ENCODE peak calls at places on chromosomes 13 and 19, in four cellular contexts. B, D, V and R are unnamed samples.

GRCh38 chr13:86318424-86318823 is 519.2 kb upstream of the SLITRK6 start:
- DNase-seq in V (no peak), B (no peak), D (no peak), R (no peak)

GRCh38 chr13:100532836-100533435 is 55.7 kb downstream of the GGACT start:
- DNase-seq in V (no peak), D (no peak), B (no peak), R (no peak)

GRCh38 chr19:39599116-39599515 is 3.2 kb upstream of the LGALS13 start:
- DNase-seq in D (no peak), B (no peak), V (no peak), R (peak)

GRCh38 chr19:5038631-5039271 is 69.8 kb downstream of the KDM4B start:
- DNase-seq in B (no peak), V (no peak), D (no peak), R (no peak)

GRCh38 chr19:38596057-38596981 is 21.4 kb downstream of the MAP4K1 start:
- DNase-seq in B (no peak), V (no peak), D (peak), R (no peak)

GRCh38 chr19:18858906-18859646 is 27.3 kb downstream of the UPF1 start:
- DNase-seq in B (no peak), D (no peak), V (no peak), R (no peak)

GRCh38 chr13:22091222-22091970 is 420.5 kb downstream of the FGF9 start:
- DNase-seq in B (no peak), D (no peak), V (no peak), R (no peak)

GRCh38 chr19:49132974-49133609 is 13.7 kb downstream of the PPFIA3 start:
- DNase-seq in B (no peak), V (no peak), D (no peak), R (no peak)

GRCh38 chr13:36154567-36155231 is 23.5 kb upstream of the DCLK1 start:
- DNase-seq in V (no peak), D (no peak), B (no peak), R (no peak)

GRCh38 chr19:13396256-13397080 is 109.8 kb downstream of the CACNA1A start:
- DNase-seq in V (peak), D (no peak), B (peak), R (no peak)

GRCh38 chr13:35987572-35988513 is 143.3 kb downstream of the DCLK1 start:
- DNase-seq in V (no peak), B (no peak), D (no peak), R (no peak)

GRCh38 chr19:56671613-56671994 is at the start of gene ZNF835:
- DNase-seq in V (peak), D (peak), B (no peak), R (peak)

GRCh38 chr13:99726261-99726894 is 225.1 kb downstream of the TM9SF2 start:
- DNase-seq in B (no peak), V (no peak), D (no peak), R (no peak)

GRCh38 chr13:60591348-60591747 is 194.3 kb downstream of the TDRD3 start:
- DNase-seq in B (peak), V (no peak), D (no peak), R (no peak)

GRCh38 chr19:50039968-50040367 is 14.2 kb downstream of the ZNF473 start:
- DNase-seq in V (no peak), D (no peak), B (no peak), R (no peak)

GRCh38 chr13:23558675-23559536 is 11.3 kb upstream of the TNFRSF19 start:
- DNase-seq in V (peak), B (peak), D (peak), R (no peak)

GRCh38 chr19:28727133-28727834 is 485.7 kb downstream of the UQCRFS1 start:
- DNase-seq in B (no peak), D (no peak), V (no peak), R (peak)
- TF ChIP-seq CTCF in B (peak), D (no peak), V (no peak), R (no peak)

GRCh38 chr13:26255717-26256277 is 1.9 kb downstream of the CDK8 start:
- DNase-seq in D (no peak), V (no peak), B (no peak), R (no peak)
- TF ChIP-seq CTCF in D (no peak), V (no peak), B (peak), R (peak)

GRCh38 chr13:104320446-104320845 is 1254.2 kb upstream of the SLC10A2 start:
- DNase-seq in V (no peak), B (no peak), D (no peak), R (no peak)

GRCh38 chr13:104315606-104316005 is 1249.4 kb upstream of the SLC10A2 start:
- DNase-seq in V (no peak), D (no peak), B (no peak), R (no peak)

GRCh38 chr13:104321756-104322155 is 1255.5 kb upstream of the SLC10A2 start:
- DNase-seq in V (no peak), B (no peak), D (no peak), R (no peak)

GRCh38 chr13:104314926-104315535 is 1248.8 kb upstream of the SLC10A2 start:
- DNase-seq in B (no peak), V (no peak), D (no peak), R (no peak)

DNA sequence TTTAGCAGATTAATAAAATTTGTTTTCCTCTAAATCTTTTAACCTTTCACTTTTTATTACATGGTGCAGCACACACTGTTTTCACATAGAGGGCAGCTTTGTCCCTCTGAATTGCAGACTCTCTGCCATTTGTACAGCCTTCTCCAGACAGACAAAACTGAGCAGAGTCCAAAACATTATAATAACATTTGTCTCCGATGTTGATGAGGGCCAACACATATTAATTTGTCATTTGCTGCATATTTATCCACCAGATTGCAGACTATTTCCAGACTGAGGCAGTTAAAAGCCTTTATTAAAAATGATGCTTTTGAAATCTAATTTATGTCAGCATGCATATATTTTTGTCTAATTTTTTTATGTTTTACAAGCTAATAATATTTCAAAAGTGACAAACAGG is 1251.9 kb upstream of the SLC10A2 start:
- DNase-seq in B (no peak), D (no peak), V (no peak), R (no peak)
- TF ChIP-seq CTCF in B (no peak), D (no peak), V (no peak), R (no peak)

GRCh38 chr13:110915057-110915873 is at the start of gene ANKRD10:
- DNase-seq in V (peak), B (peak), D (peak), R (peak)
- TF ChIP-seq CTCF in V (peak), B (peak), D (peak), R (peak)

GRCh38 chr19:8511573-8512101 is 2.3 kb downstream of the ZNF414 start:
- DNase-seq in B (no peak), D (no peak), V (no peak), R (no peak)
- TF ChIP-seq CTCF in B (no peak), D (no peak), V (no peak), R (no peak)

GRCh38 chr19:41877916-41878905 is 1.1 kb downstream of the CD79A start:
- DNase-seq in V (no peak), D (no peak), B (no peak), R (peak)

GRCh38 chr19:41879670-41880328 is 2.7 kb downstream of the CD79A start:
- DNase-seq in V (no peak), B (no peak), D (no peak), R (no peak)

GRCh38 chr19:41879080-41879479 is 2.0 kb downstream of the CD79A start:
- DNase-seq in D (no peak), B (no peak), V (no peak), R (no peak)

GRCh38 chr19:41876847-41877489 is at the start of gene CD79A:
- DNase-seq in D (peak), V (no peak), B (no peak), R (peak)

GRCh38 chr19:41877490-41877876 is 404 bp downstream of the CD79A start:
- DNase-seq in B (no peak), D (no peak), V (no peak), R (no peak)
- TF ChIP-seq CTCF in B (no peak), D (no peak), V (no peak), R (no peak)